ENCODE peak calls at places on chromosome 15, in five cellular contexts. One of them, this sample, is unnamed.

GRCh38 chr15:80026310-80026709 is 33.2 kb upstream of the ZFAND6 start:
- DNase-seq in bronchial epithelial cell: no peak
- DNase-seq in heart left ventricle: no peak
- DNase-seq in HCT116: no peak
- DNase-seq in sigmoid colon: no peak
- DNase-seq in this sample: no peak

GRCh38 chr15:80588801-80589200 is 106.3 kb upstream of the ABHD17C start:
- DNase-seq in sigmoid colon: no peak
- DNase-seq in heart left ventricle: no peak
- DNase-seq in HCT116: no peak
- DNase-seq in bronchial epithelial cell: peak
- DNase-seq in this sample: no peak

GRCh38 chr15:90869601-90870353 is 1.4 kb downstream of the FURIN start:
- DNase-seq in heart left ventricle: peak
- DNase-seq in sigmoid colon: peak
- DNase-seq in bronchial epithelial cell: peak
- DNase-seq in HCT116: peak
- DNase-seq in this sample: no peak

GRCh38 chr15:68334661-68335124 is 57.1 kb downstream of the FEM1B start:
- DNase-seq in sigmoid colon: no peak
- DNase-seq in heart left ventricle: no peak
- DNase-seq in HCT116: no peak
- DNase-seq in bronchial epithelial cell: no peak
- DNase-seq in this sample: no peak

GRCh38 chr15:64263567-64263966 is 92.4 kb downstream of the CSNK1G1 start:
- DNase-seq in sigmoid colon: no peak
- DNase-seq in bronchial epithelial cell: no peak
- DNase-seq in heart left ventricle: no peak
- DNase-seq in HCT116: no peak
- DNase-seq in this sample: no peak

GRCh38 chr15:42409011-42409410 is 49.7 kb downstream of the CAPN3 start:
- DNase-seq in heart left ventricle: no peak
- DNase-seq in sigmoid colon: no peak
- DNase-seq in bronchial epithelial cell: no peak
- DNase-seq in HCT116: no peak
- DNase-seq in this sample: no peak

GRCh38 chr15:90902996-90903732 is at the start of gene MAN2A2:
- DNase-seq in bronchial epithelial cell: peak
- DNase-seq in sigmoid colon: no peak
- DNase-seq in heart left ventricle: peak
- DNase-seq in HCT116: peak
- DNase-seq in this sample: peak

GRCh38 chr15:57432141-57432701 is 55.9 kb downstream of the CGNL1 start:
- DNase-seq in sigmoid colon: no peak
- DNase-seq in heart left ventricle: no peak
- DNase-seq in bronchial epithelial cell: no peak
- DNase-seq in HCT116: no peak
- DNase-seq in this sample: no peak

GRCh38 chr15:27589260-27589659 is 509.9 kb downstream of the OCA2 start:
- DNase-seq in HCT116: no peak
- DNase-seq in heart left ventricle: no peak
- DNase-seq in bronchial epithelial cell: no peak
- DNase-seq in sigmoid colon: no peak
- DNase-seq in this sample: no peak

GRCh38 chr15:38871638-38872037 is 307.0 kb upstream of the RASGRP1 start:
- DNase-seq in heart left ventricle: no peak
- DNase-seq in bronchial epithelial cell: no peak
- DNase-seq in sigmoid colon: no peak
- DNase-seq in HCT116: no peak
- DNase-seq in this sample: no peak

GRCh38 chr15:63502137-63502801 is 2.1 kb upstream of the USP3 start:
- DNase-seq in HCT116: no peak
- DNase-seq in sigmoid colon: no peak
- DNase-seq in bronchial epithelial cell: peak
- DNase-seq in heart left ventricle: peak
- DNase-seq in this sample: no peak

GRCh38 chr15:101014921-101015841 is 96.0 kb downstream of the LRRK1 start:
- DNase-seq in heart left ventricle: peak
- DNase-seq in sigmoid colon: peak
- DNase-seq in bronchial epithelial cell: peak
- DNase-seq in HCT116: peak
- DNase-seq in this sample: peak

GRCh38 chr15:31419820-31420219 is 93.2 kb downstream of the KLF13 start:
- DNase-seq in heart left ventricle: no peak
- DNase-seq in bronchial epithelial cell: no peak
- DNase-seq in sigmoid colon: no peak
- DNase-seq in HCT116: no peak
- DNase-seq in this sample: no peak

GRCh38 chr15:68304611-68305337 is 27.2 kb downstream of the FEM1B start:
- DNase-seq in heart left ventricle: no peak
- DNase-seq in HCT116: no peak
- DNase-seq in sigmoid colon: no peak
- DNase-seq in bronchial epithelial cell: peak
- DNase-seq in this sample: peak

GRCh38 chr15:63312286-63312685 is 34.9 kb downstream of the APH1B start:
- DNase-seq in sigmoid colon: no peak
- DNase-seq in bronchial epithelial cell: no peak
- DNase-seq in heart left ventricle: no peak
- DNase-seq in HCT116: no peak
- DNase-seq in this sample: no peak

GRCh38 chr15:48717458-48717857 is 71.9 kb upstream of the FBN1 start:
- DNase-seq in HCT116: no peak
- DNase-seq in bronchial epithelial cell: peak
- DNase-seq in heart left ventricle: no peak
- DNase-seq in sigmoid colon: no peak
- DNase-seq in this sample: no peak

GRCh38 chr15:98906712-98907083 is 100.9 kb downstream of the PGPEP1L start:
- DNase-seq in bronchial epithelial cell: peak
- DNase-seq in sigmoid colon: peak
- DNase-seq in heart left ventricle: peak
- DNase-seq in HCT116: no peak
- DNase-seq in this sample: no peak

GRCh38 chr15:63491116-63491817 is 13.1 kb upstream of the USP3 start:
- DNase-seq in sigmoid colon: no peak
- DNase-seq in heart left ventricle: no peak
- DNase-seq in HCT116: no peak
- DNase-seq in bronchial epithelial cell: no peak
- DNase-seq in this sample: no peak

GRCh38 chr15:31977812-31978662 is 52.3 kb upstream of the CHRNA7 start:
- DNase-seq in sigmoid colon: no peak
- DNase-seq in heart left ventricle: peak
- DNase-seq in bronchial epithelial cell: peak
- DNase-seq in HCT116: peak
- DNase-seq in this sample: peak

GRCh38 chr15:58141894-58142293 is 3.7 kb downstream of the AQP9 start:
- DNase-seq in heart left ventricle: no peak
- DNase-seq in sigmoid colon: no peak
- DNase-seq in bronchial epithelial cell: no peak
- DNase-seq in HCT116: no peak
- DNase-seq in this sample: no peak

GRCh38 chr15:64071931-64072765 is 21.5 kb downstream of the CIAO2A start:
- DNase-seq in sigmoid colon: no peak
- DNase-seq in HCT116: no peak
- DNase-seq in bronchial epithelial cell: no peak
- DNase-seq in heart left ventricle: no peak
- DNase-seq in this sample: no peak

GRCh38 chr15:51830279-51830806 is 890 bp downstream of the TMOD3 start:
- DNase-seq in sigmoid colon: peak
- DNase-seq in heart left ventricle: peak
- DNase-seq in HCT116: no peak
- DNase-seq in bronchial epithelial cell: peak
- DNase-seq in this sample: peak

GRCh38 chr15:36156855-36157521 is 422.4 kb upstream of the CDIN1 start:
- DNase-seq in HCT116: no peak
- DNase-seq in bronchial epithelial cell: peak
- DNase-seq in heart left ventricle: peak
- DNase-seq in sigmoid colon: peak
- DNase-seq in this sample: no peak

GRCh38 chr15:57540736-57541135 is 51.0 kb upstream of the MYZAP start:
- DNase-seq in bronchial epithelial cell: no peak
- DNase-seq in heart left ventricle: no peak
- DNase-seq in sigmoid colon: no peak
- DNase-seq in HCT116: no peak
- DNase-seq in this sample: peak

DNA sequence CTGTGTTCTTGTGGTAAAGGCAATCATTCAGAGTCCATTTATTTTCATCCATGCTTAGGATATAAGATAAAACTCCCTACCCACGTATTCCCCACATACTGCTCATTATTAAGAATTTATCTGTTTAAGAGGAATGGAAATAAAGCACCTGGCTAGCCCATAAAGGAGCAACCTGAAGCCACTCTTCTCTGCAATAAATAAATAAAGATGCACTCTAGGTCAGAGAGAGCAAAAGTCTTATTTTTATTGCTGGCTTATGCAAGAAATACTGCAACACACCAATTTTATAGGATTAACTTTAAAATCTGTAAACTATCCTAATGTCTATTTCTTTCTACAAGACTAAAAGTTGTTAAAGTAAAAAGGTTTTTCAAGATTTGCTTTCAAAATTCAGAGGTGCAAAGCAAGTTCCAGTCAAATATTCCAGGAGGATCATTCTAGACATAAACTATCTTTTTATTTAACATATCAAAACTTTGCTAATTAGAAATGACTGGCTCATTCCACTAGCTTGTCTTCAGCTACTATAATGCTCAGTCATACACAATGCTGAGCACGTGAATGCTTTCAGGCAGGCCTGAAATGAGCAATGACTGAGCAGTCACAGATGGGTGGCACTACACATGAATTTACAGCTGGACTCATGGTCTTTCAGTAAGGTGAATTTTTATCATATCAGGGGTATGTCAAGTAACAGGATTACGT is 7.1 kb downstream of the TJP1 start:
- DNase-seq in sigmoid colon: no peak
- DNase-seq in bronchial epithelial cell: peak
- DNase-seq in HCT116: no peak
- DNase-seq in heart left ventricle: no peak
- DNase-seq in this sample: no peak
- TF ChIP-seq CTCF in sigmoid colon: no peak
- TF ChIP-seq CTCF in bronchial epithelial cell: no peak
- TF ChIP-seq CTCF in HCT116: no peak
- TF ChIP-seq CTCF in heart left ventricle: no peak
- TF ChIP-seq CTCF in this sample: no peak

GRCh38 chr15:74937602-74938371 is at the start of gene COX5A:
- DNase-seq in HCT116: peak
- DNase-seq in sigmoid colon: peak
- DNase-seq in heart left ventricle: peak
- DNase-seq in bronchial epithelial cell: peak
- DNase-seq in this sample: peak
- TF ChIP-seq CTCF in HCT116: no peak
- TF ChIP-seq CTCF in sigmoid colon: no peak
- TF ChIP-seq CTCF in heart left ventricle: no peak
- TF ChIP-seq CTCF in bronchial epithelial cell: no peak
- TF ChIP-seq CTCF in this sample: peak

GRCh38 chr15:65333441-65333820 is 29.0 kb downstream of the RNU5B-1 start:
- DNase-seq in heart left ventricle: no peak
- DNase-seq in HCT116: no peak
- DNase-seq in sigmoid colon: no peak
- DNase-seq in bronchial epithelial cell: no peak
- DNase-seq in this sample: no peak
- TF ChIP-seq CTCF in heart left ventricle: no peak
- TF ChIP-seq CTCF in HCT116: no peak
- TF ChIP-seq CTCF in sigmoid colon: no peak
- TF ChIP-seq CTCF in bronchial epithelial cell: no peak
- TF ChIP-seq CTCF in this sample: no peak

GRCh38 chr15:88449581-88449980 is 17.6 kb downstream of the MRPL46 start:
- DNase-seq in heart left ventricle: no peak
- DNase-seq in sigmoid colon: no peak
- DNase-seq in HCT116: no peak
- DNase-seq in bronchial epithelial cell: no peak
- DNase-seq in this sample: no peak

GRCh38 chr15:88447741-88448140 is 19.4 kb downstream of the MRPL46 start:
- DNase-seq in sigmoid colon: no peak
- DNase-seq in bronchial epithelial cell: no peak
- DNase-seq in heart left ventricle: no peak
- DNase-seq in HCT116: no peak
- DNase-seq in this sample: no peak

GRCh38 chr15:88450125-88450798 is 16.9 kb downstream of the MRPL46 start:
- DNase-seq in heart left ventricle: peak
- DNase-seq in bronchial epithelial cell: peak
- DNase-seq in sigmoid colon: peak
- DNase-seq in HCT116: peak
- DNase-seq in this sample: peak

GRCh38 chr15:88448991-88449461 is 18.2 kb downstream of the MRPL46 start:
- DNase-seq in HCT116: no peak
- DNase-seq in bronchial epithelial cell: no peak
- DNase-seq in heart left ventricle: no peak
- DNase-seq in sigmoid colon: no peak
- DNase-seq in this sample: no peak

GRCh38 chr15:88447206-88447605 is 20.0 kb downstream of the MRPL46 start:
- DNase-seq in sigmoid colon: no peak
- DNase-seq in heart left ventricle: no peak
- DNase-seq in bronchial epithelial cell: no peak
- DNase-seq in HCT116: no peak
- DNase-seq in this sample: no peak
- TF ChIP-seq CTCF in sigmoid colon: no peak
- TF ChIP-seq CTCF in heart left ventricle: no peak
- TF ChIP-seq CTCF in bronchial epithelial cell: no peak
- TF ChIP-seq CTCF in HCT116: no peak
- TF ChIP-seq CTCF in this sample: no peak

GRCh38 chr15:87209891-87210649 is 1046.5 kb downstream of the NTRK3 start:
- DNase-seq in sigmoid colon: no peak
- DNase-seq in heart left ventricle: no peak
- DNase-seq in HCT116: no peak
- DNase-seq in bronchial epithelial cell: peak
- DNase-seq in this sample: no peak
- TF ChIP-seq CTCF in sigmoid colon: no peak
- TF ChIP-seq CTCF in heart left ventricle: no peak
- TF ChIP-seq CTCF in HCT116: no peak
- TF ChIP-seq CTCF in bronchial epithelial cell: no peak
- TF ChIP-seq CTCF in this sample: no peak

GRCh38 chr15:86044981-86045380 is 34.7 kb upstream of the AGBL1 start:
- DNase-seq in heart left ventricle: no peak
- DNase-seq in HCT116: no peak
- DNase-seq in sigmoid colon: no peak
- DNase-seq in bronchial epithelial cell: no peak
- DNase-seq in this sample: no peak
- TF ChIP-seq CTCF in heart left ventricle: no peak
- TF ChIP-seq CTCF in HCT116: no peak
- TF ChIP-seq CTCF in sigmoid colon: no peak
- TF ChIP-seq CTCF in bronchial epithelial cell: no peak
- TF ChIP-seq CTCF in this sample: no peak

DNA sequence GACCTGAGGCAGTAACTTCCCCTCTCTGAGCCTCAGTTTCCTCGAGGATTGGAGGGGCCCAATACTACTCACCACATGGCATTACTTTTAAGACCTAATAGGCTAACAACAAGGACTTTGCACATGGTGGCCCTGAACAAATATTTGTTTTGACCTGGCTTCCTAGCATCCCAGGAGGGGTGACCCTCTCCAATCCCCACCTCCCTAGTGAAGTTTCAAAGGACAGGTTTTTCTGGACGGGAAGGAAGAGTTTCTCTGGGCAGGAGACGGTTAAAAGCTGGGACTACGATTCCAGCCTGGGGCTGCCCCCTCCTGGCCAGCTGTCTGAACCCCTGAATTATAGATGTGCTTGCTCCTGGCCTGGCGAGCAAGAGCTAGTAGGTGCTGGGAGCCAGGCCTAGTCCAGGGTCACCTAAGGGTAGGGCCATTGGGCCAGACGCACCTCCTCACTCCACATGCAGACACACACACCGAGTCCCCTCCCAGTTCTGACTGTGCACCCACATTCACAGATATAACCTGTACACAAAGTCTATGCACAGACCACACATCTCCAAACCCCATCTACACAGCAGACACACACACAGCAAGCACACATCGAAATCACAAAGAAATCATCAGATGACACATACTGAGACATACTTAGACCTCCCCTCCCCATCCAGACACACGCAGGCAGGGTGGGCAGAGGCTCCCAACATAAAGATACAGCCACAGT is 2.7 kb upstream of the ISL2 start:
- DNase-seq in bronchial epithelial cell: no peak
- DNase-seq in sigmoid colon: no peak
- DNase-seq in heart left ventricle: no peak
- DNase-seq in HCT116: no peak
- DNase-seq in this sample: peak
- TF ChIP-seq CTCF in bronchial epithelial cell: peak
- TF ChIP-seq CTCF in sigmoid colon: no peak
- TF ChIP-seq CTCF in heart left ventricle: peak
- TF ChIP-seq CTCF in HCT116: peak
- TF ChIP-seq CTCF in this sample: peak